ENCODE peak calls at places on chromosomes 3 and 15, in nine cellular contexts. One of them, this sample, is unnamed.

GRCh38 chr15:73560501-73561117 is 72.6 kb downstream of the NPTN start:
- DNase-seq in right lobe of liver: no peak
- DNase-seq in uterus: no peak
- DNase-seq in H54: no peak
- DNase-seq in IMR-90: peak
- DNase-seq in breast epithelium: no peak
- DNase-seq in GM12891: no peak
- DNase-seq in HCT116: peak
- DNase-seq in suprapubic skin: no peak
- DNase-seq in this sample: no peak

GRCh38 chr15:31295660-31296059 is 31.0 kb upstream of the KLF13 start:
- DNase-seq in right lobe of liver: peak
- DNase-seq in uterus: no peak
- DNase-seq in H54: no peak
- DNase-seq in IMR-90: no peak
- DNase-seq in breast epithelium: peak
- DNase-seq in GM12891: no peak
- DNase-seq in HCT116: no peak
- DNase-seq in suprapubic skin: peak
- DNase-seq in this sample: peak

GRCh38 chr3:33132019-33132360 is 18.2 kb downstream of the CRTAP start:
- DNase-seq in right lobe of liver: no peak
- DNase-seq in uterus: no peak
- DNase-seq in H54: no peak
- DNase-seq in IMR-90: no peak
- DNase-seq in breast epithelium: no peak
- DNase-seq in GM12891: no peak
- DNase-seq in HCT116: no peak
- DNase-seq in suprapubic skin: no peak
- DNase-seq in this sample: no peak

GRCh38 chr3:8769088-8769822 is at the start of gene OXTR:
- DNase-seq in right lobe of liver: no peak
- DNase-seq in uterus: peak
- DNase-seq in H54: peak
- DNase-seq in IMR-90: peak
- DNase-seq in breast epithelium: no peak
- DNase-seq in GM12891: peak
- DNase-seq in HCT116: no peak
- DNase-seq in suprapubic skin: no peak
- DNase-seq in this sample: peak

GRCh38 chr15:51801391-51801835 is 28.0 kb upstream of the TMOD3 start:
- DNase-seq in right lobe of liver: peak
- DNase-seq in uterus: no peak
- DNase-seq in H54: peak
- DNase-seq in IMR-90: peak
- DNase-seq in breast epithelium: no peak
- DNase-seq in GM12891: no peak
- DNase-seq in HCT116: peak
- DNase-seq in suprapubic skin: no peak
- DNase-seq in this sample: peak

GRCh38 chr15:97968380-97968779 is 7.9 kb downstream of the ARRDC4 start:
- DNase-seq in right lobe of liver: no peak
- DNase-seq in uterus: no peak
- DNase-seq in H54: no peak
- DNase-seq in IMR-90: peak
- DNase-seq in breast epithelium: no peak
- DNase-seq in GM12891: no peak
- DNase-seq in HCT116: no peak
- DNase-seq in suprapubic skin: no peak
- DNase-seq in this sample: no peak

GRCh38 chr3:105615814-105616213 is 249.1 kb downstream of the ALCAM start:
- DNase-seq in right lobe of liver: no peak
- DNase-seq in uterus: no peak
- DNase-seq in H54: no peak
- DNase-seq in IMR-90: no peak
- DNase-seq in breast epithelium: no peak
- DNase-seq in GM12891: no peak
- DNase-seq in HCT116: no peak
- DNase-seq in suprapubic skin: no peak
- DNase-seq in this sample: no peak

GRCh38 chr15:29435811-29436210 is 166.2 kb upstream of the NSMCE3 start:
- DNase-seq in right lobe of liver: no peak
- DNase-seq in uterus: no peak
- DNase-seq in H54: no peak
- DNase-seq in IMR-90: no peak
- DNase-seq in breast epithelium: no peak
- DNase-seq in GM12891: no peak
- DNase-seq in HCT116: no peak
- DNase-seq in suprapubic skin: no peak
- DNase-seq in this sample: no peak

GRCh38 chr3:128863560-128863959 is 15.9 kb upstream of the ACAD9 start:
- DNase-seq in right lobe of liver: no peak
- DNase-seq in uterus: no peak
- DNase-seq in H54: no peak
- DNase-seq in IMR-90: no peak
- DNase-seq in breast epithelium: no peak
- DNase-seq in GM12891: no peak
- DNase-seq in HCT116: no peak
- DNase-seq in suprapubic skin: no peak
- DNase-seq in this sample: no peak

GRCh38 chr3:13368834-13369233 is 51.3 kb downstream of the NUP210 start:
- DNase-seq in right lobe of liver: no peak
- DNase-seq in uterus: no peak
- DNase-seq in H54: no peak
- DNase-seq in IMR-90: no peak
- DNase-seq in breast epithelium: no peak
- DNase-seq in GM12891: no peak
- DNase-seq in HCT116: no peak
- DNase-seq in suprapubic skin: no peak
- DNase-seq in this sample: no peak

GRCh38 chr15:21262851-21263400 is 177.4 kb downstream of the POTEB3 start:
- DNase-seq in right lobe of liver: no peak
- DNase-seq in uterus: no peak
- DNase-seq in H54: no peak
- DNase-seq in IMR-90: no peak
- DNase-seq in breast epithelium: no peak
- DNase-seq in GM12891: no peak
- DNase-seq in HCT116: no peak
- DNase-seq in suprapubic skin: no peak
- DNase-seq in this sample: no peak

GRCh38 chr3:33789183-33789954 is 9.1 kb upstream of the PDCD6IP start:
- DNase-seq in right lobe of liver: no peak
- DNase-seq in uterus: no peak
- DNase-seq in H54: no peak
- DNase-seq in IMR-90: no peak
- DNase-seq in breast epithelium: no peak
- DNase-seq in GM12891: no peak
- DNase-seq in HCT116: no peak
- DNase-seq in suprapubic skin: no peak
- DNase-seq in this sample: no peak

GRCh38 chr3:52039846-52040245 is 16.5 kb downstream of the DUSP7 start:
- DNase-seq in right lobe of liver: peak
- DNase-seq in uterus: no peak
- DNase-seq in H54: no peak
- DNase-seq in IMR-90: no peak
- DNase-seq in breast epithelium: peak
- DNase-seq in GM12891: no peak
- DNase-seq in HCT116: no peak
- DNase-seq in suprapubic skin: no peak
- DNase-seq in this sample: no peak

DNA sequence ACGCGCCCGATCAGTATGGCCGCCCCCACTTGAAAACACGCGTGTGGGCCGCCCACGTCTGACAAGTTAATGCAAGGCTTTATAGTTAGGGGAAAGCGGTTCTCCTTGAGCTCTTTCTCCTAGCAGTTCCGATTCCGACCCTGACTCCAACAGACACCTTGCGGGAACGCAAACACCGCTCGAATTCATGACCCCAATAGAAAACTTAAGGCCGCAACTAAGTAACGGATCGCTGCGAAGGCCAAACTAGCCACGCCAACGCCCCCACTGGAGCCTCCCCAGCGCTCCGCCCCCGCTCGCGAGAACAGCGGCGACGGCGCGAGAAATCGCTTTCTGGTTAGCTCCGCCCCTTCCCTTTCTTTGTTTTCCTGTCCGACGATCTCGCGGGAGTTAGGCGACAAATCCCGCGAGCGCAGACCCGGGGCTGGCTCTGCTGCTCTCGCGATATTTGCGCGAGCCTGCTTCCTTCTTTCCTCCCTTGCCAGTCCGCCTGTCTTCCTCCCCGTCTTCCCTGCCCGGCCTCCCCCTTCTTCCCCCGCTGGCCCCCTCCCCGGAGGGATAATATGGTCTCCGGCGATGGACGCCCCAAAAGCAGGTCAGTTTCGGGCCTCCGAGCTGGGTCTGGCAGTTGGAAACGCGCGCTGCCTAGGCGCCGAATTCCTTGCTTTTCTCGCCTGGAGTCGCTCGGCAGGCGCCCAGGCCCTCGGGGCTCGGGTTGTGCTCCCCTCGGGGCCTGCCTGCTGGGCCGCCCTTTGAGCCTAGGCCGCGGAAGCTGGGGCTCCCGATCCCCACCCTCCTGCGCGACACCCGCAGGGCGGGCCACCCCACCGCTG is at the start of gene IREB2:
- DNase-seq in right lobe of liver: peak
- DNase-seq in uterus: peak
- DNase-seq in H54: peak
- DNase-seq in IMR-90: peak
- DNase-seq in breast epithelium: peak
- DNase-seq in GM12891: peak
- DNase-seq in HCT116: peak
- DNase-seq in suprapubic skin: peak
- DNase-seq in this sample: peak
- TF ChIP-seq POLR2A in right lobe of liver: peak
- TF ChIP-seq POLR2A in uterus: no peak
- TF ChIP-seq POLR2A in H54: peak
- TF ChIP-seq POLR2A in IMR-90: peak
- TF ChIP-seq POLR2A in breast epithelium: no peak
- TF ChIP-seq POLR2A in GM12891: peak
- TF ChIP-seq POLR2A in HCT116: peak
- TF ChIP-seq POLR2A in suprapubic skin: peak
- TF ChIP-seq POLR2A in this sample: peak

DNA sequence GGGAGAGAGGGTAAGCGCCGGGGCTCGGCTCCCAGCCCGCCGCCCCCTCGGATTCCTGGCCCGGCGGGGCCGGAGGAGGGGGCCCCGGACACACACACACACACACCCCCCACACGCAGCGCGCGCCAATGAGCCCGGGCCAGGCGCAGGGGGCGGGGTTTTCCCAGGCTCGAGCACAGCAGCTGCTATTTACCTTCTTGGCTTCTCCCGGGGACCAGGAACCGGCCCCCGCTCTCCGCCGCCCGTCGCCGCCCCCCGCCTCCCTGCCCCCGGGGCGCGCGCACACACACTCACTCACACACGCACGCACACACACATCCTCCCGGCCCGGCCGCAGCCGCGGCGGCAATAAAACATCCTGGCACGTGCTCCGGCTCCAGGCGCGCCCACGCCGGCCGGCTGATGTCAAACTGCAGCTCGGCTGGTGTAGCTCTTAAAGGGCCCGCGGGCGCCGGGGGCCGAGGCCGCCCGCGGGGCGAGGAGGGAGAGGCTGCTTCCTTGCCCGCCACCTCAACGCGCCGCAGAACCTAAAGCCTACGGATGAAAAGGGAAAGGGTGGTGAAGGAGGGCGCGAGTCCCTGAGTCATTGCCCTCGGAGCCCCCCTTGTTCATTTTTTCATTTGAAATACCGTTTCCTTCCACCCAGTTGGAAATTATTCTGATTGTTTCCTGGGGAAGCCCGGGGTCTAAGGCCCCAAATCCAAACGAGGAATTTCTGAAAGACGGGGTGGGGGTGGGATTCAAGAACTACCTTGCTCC is 1.0 kb upstream of the HES1 start:
- DNase-seq in right lobe of liver: peak
- DNase-seq in uterus: peak
- DNase-seq in H54: peak
- DNase-seq in IMR-90: peak
- DNase-seq in breast epithelium: peak
- DNase-seq in GM12891: peak
- DNase-seq in HCT116: peak
- DNase-seq in suprapubic skin: peak
- DNase-seq in this sample: peak
- TF ChIP-seq POLR2A in right lobe of liver: peak
- TF ChIP-seq POLR2A in uterus: peak
- TF ChIP-seq POLR2A in H54: no peak
- TF ChIP-seq POLR2A in IMR-90: peak
- TF ChIP-seq POLR2A in breast epithelium: peak
- TF ChIP-seq POLR2A in GM12891: no peak
- TF ChIP-seq POLR2A in HCT116: no peak
- TF ChIP-seq POLR2A in suprapubic skin: peak
- TF ChIP-seq POLR2A in this sample: peak

GRCh38 chr3:127670761-127671522 is 1.8 kb upstream of the ABTB1 start:
- DNase-seq in right lobe of liver: peak
- DNase-seq in uterus: peak
- DNase-seq in H54: no peak
- DNase-seq in IMR-90: no peak
- DNase-seq in breast epithelium: peak
- DNase-seq in GM12891: no peak
- DNase-seq in HCT116: no peak
- DNase-seq in suprapubic skin: peak
- DNase-seq in this sample: no peak

GRCh38 chr3:127671523-127672428 is 976 bp upstream of the ABTB1 start:
- DNase-seq in right lobe of liver: no peak
- DNase-seq in uterus: peak
- DNase-seq in H54: no peak
- DNase-seq in IMR-90: no peak
- DNase-seq in breast epithelium: peak
- DNase-seq in GM12891: peak
- DNase-seq in HCT116: no peak
- DNase-seq in suprapubic skin: peak
- DNase-seq in this sample: peak

GRCh38 chr3:127674099-127674792 is 1.5 kb downstream of the ABTB1 start:
- DNase-seq in right lobe of liver: peak
- DNase-seq in uterus: no peak
- DNase-seq in H54: no peak
- DNase-seq in IMR-90: no peak
- DNase-seq in breast epithelium: peak
- DNase-seq in GM12891: no peak
- DNase-seq in HCT116: no peak
- DNase-seq in suprapubic skin: peak
- DNase-seq in this sample: peak

GRCh38 chr3:127673191-127674098 is 693 bp downstream of the ABTB1 start:
- DNase-seq in right lobe of liver: peak
- DNase-seq in uterus: peak
- DNase-seq in H54: peak
- DNase-seq in IMR-90: peak
- DNase-seq in breast epithelium: peak
- DNase-seq in GM12891: peak
- DNase-seq in HCT116: no peak
- DNase-seq in suprapubic skin: peak
- DNase-seq in this sample: peak

GRCh38 chr3:127672429-127673190 is at the start of gene ABTB1:
- DNase-seq in right lobe of liver: peak
- DNase-seq in uterus: peak
- DNase-seq in H54: peak
- DNase-seq in IMR-90: peak
- DNase-seq in breast epithelium: peak
- DNase-seq in GM12891: peak
- DNase-seq in HCT116: no peak
- DNase-seq in suprapubic skin: peak
- DNase-seq in this sample: peak
- TF ChIP-seq POLR2A in right lobe of liver: peak
- TF ChIP-seq POLR2A in uterus: peak
- TF ChIP-seq POLR2A in H54: peak
- TF ChIP-seq POLR2A in IMR-90: peak
- TF ChIP-seq POLR2A in breast epithelium: peak
- TF ChIP-seq POLR2A in GM12891: no peak
- TF ChIP-seq POLR2A in HCT116: peak
- TF ChIP-seq POLR2A in suprapubic skin: peak
- TF ChIP-seq POLR2A in this sample: peak

GRCh38 chr15:84797801-84798200 is 19.4 kb upstream of the ALPK3 start:
- DNase-seq in right lobe of liver: no peak
- DNase-seq in uterus: no peak
- DNase-seq in H54: no peak
- DNase-seq in IMR-90: no peak
- DNase-seq in breast epithelium: no peak
- DNase-seq in GM12891: no peak
- DNase-seq in HCT116: no peak
- DNase-seq in suprapubic skin: no peak
- DNase-seq in this sample: no peak
- TF ChIP-seq POLR2A in right lobe of liver: no peak
- TF ChIP-seq POLR2A in uterus: no peak
- TF ChIP-seq POLR2A in H54: no peak
- TF ChIP-seq POLR2A in IMR-90: no peak
- TF ChIP-seq POLR2A in breast epithelium: no peak
- TF ChIP-seq POLR2A in GM12891: no peak
- TF ChIP-seq POLR2A in HCT116: no peak
- TF ChIP-seq POLR2A in suprapubic skin: no peak
- TF ChIP-seq POLR2A in this sample: no peak

This sample was measured in Peyer's patch.